ENCODE peak calls at places on chromosome 19, in ten cellular contexts. N is ovary; U is sciatic nerve; L is pons; G is GM10248; Y is ELR; Q is stimulated activated CD4-positive, alpha-beta T cell treated with anti-CD3 and anti-CD28 coated beads, Interleukin-2, amount 100 ng/mL, for 48 hours; M is adrenal gland; J is astrocyte; O is NCI-H524. V is an unnamed sample.

GRCh38 chr19:49574206-49574755 is 6.1 kb downstream of the NOSIP start:
- DNase-seq in N (no peak), U (no peak), L (no peak), G (no peak), Y (no peak), Q (no peak), M (no peak), J (no peak), O (no peak), V (no peak)

GRCh38 chr19:47433121-47433520 is 13.8 kb upstream of the MEIS3 start:
- DNase-seq in N (no peak), U (no peak), L (no peak), G (no peak), Y (peak), Q (no peak), M (no peak), J (no peak), O (no peak), V (no peak)

GRCh38 chr19:6721773-6722172 is 1.3 kb upstream of the C3 start:
- DNase-seq in N (no peak), U (no peak), L (no peak), G (peak), Y (no peak), Q (no peak), M (no peak), J (no peak), O (no peak), V (no peak)

GRCh38 chr19:43618921-43619261 is 538 bp downstream of the ZNF428 start:
- DNase-seq in N (no peak), U (no peak), L (peak), G (peak), Y (peak), Q (peak), M (no peak), J (no peak), O (peak), V (no peak)

GRCh38 chr19:958967-959685 is 25.0 kb upstream of the WDR18 start:
- DNase-seq in N (no peak), U (no peak), L (no peak), G (no peak), Y (peak), Q (peak), M (no peak), J (peak), O (no peak), V (no peak)

GRCh38 chr19:16210168-16210567 is 12.5 kb downstream of the AP1M1 start:
- DNase-seq in N (no peak), U (peak), L (no peak), G (no peak), Y (no peak), Q (no peak), M (no peak), J (no peak), O (no peak), V (no peak)

GRCh38 chr19:14105680-14106079 is 11.9 kb downstream of the PRKACA start:
- DNase-seq in N (no peak), U (no peak), L (no peak), G (no peak), Y (no peak), Q (no peak), M (no peak), J (no peak), O (no peak), V (no peak)

GRCh38 chr19:10549733-10550132 is 6.0 kb downstream of the ATG4D start:
- DNase-seq in N (no peak), U (no peak), L (no peak), G (no peak), Y (no peak), Q (no peak), M (no peak), J (no peak), O (no peak), V (no peak)

GRCh38 chr19:36013280-36014028 is 559 bp downstream of the ALKBH6 start:
- DNase-seq in N (no peak), U (no peak), L (no peak), G (no peak), Y (no peak), Q (no peak), M (no peak), J (no peak), O (no peak), V (no peak)

GRCh38 chr19:50330365-50331078 is 1.3 kb upstream of the KCNC3 start:
- DNase-seq in N (peak), U (peak), L (peak), G (peak), Y (peak), Q (peak), M (peak), J (no peak), O (peak), V (peak)

GRCh38 chr19:7845390-7846179 is 15.6 kb downstream of the EVI5L start:
- DNase-seq in N (no peak), U (no peak), L (no peak), G (no peak), Y (no peak), Q (no peak), M (peak), J (no peak), O (no peak), V (no peak)